ENCODE peak calls at places on chromosomes 11 and 22, in six cellular contexts. B is tibial nerve; U is CD4-positive, CD25-positive, alpha-beta regulatory T cell; K is psoas muscle; Y is sigmoid colon; W is transverse colon. A is an unnamed sample.

GRCh38 chr11:452203-452744 is 2.2 kb downstream of the PTDSS2 start:
- DNase-seq in B (no peak), U (no peak), K (no peak), Y (no peak), W (no peak), A (no peak)

GRCh38 chr11:6926208-6927029 is at the start of gene ZNF215:
- DNase-seq in B (peak; percentile 19), U (peak; percentile 5), K (peak; percentile 82), Y (peak; percentile 85), W (peak; percentile 89), A (no peak)

GRCh38 chr11:64028398-64029115 is 7.2 kb upstream of the FLRT1 start:
- DNase-seq in B (no peak), U (no peak), K (no peak), Y (no peak), W (no peak), A (no peak)

GRCh38 chr11:1460994-1461805 is 25.4 kb downstream of the MOB2 start:
- DNase-seq in B (no peak), U (no peak), K (no peak), Y (peak; percentile 92), W (peak; percentile 28), A (no peak)

GRCh38 chr11:27438595-27438981 is 34.0 kb downstream of the LGR4 start:
- DNase-seq in B (no peak), U (no peak), K (no peak), Y (no peak), W (no peak), A (no peak)

GRCh38 chr22:45263790-45264269 is 20.9 kb upstream of the UPK3A start:
- DNase-seq in B (peak; percentile 71), U (no peak), K (peak; percentile 88), Y (peak; percentile 93), W (peak; percentile 72), A (no peak)

GRCh38 chr11:72584293-72584921 is 89.8 kb downstream of the PDE2A start:
- DNase-seq in B (peak; percentile 49), U (peak; percentile 37), K (peak; percentile 78), Y (peak; percentile 83), W (peak; percentile 60), A (peak; percentile 43)

GRCh38 chr11:64314146-64314804 is 3.1 kb downstream of the TRMT112 start:
- DNase-seq in B (no peak), U (no peak), K (no peak), Y (no peak), W (no peak), A (no peak)

GRCh38 chr11:38788591-38788990 is 2190.6 kb upstream of the RAG2 start:
- DNase-seq in B (no peak), U (no peak), K (no peak), Y (no peak), W (no peak), A (no peak)

GRCh38 chr11:1830500-1831223 is 4.1 kb upstream of the SYT8 start:
- DNase-seq in B (no peak), U (no peak), K (no peak), Y (no peak), W (peak; percentile 88), A (no peak)

DNA sequence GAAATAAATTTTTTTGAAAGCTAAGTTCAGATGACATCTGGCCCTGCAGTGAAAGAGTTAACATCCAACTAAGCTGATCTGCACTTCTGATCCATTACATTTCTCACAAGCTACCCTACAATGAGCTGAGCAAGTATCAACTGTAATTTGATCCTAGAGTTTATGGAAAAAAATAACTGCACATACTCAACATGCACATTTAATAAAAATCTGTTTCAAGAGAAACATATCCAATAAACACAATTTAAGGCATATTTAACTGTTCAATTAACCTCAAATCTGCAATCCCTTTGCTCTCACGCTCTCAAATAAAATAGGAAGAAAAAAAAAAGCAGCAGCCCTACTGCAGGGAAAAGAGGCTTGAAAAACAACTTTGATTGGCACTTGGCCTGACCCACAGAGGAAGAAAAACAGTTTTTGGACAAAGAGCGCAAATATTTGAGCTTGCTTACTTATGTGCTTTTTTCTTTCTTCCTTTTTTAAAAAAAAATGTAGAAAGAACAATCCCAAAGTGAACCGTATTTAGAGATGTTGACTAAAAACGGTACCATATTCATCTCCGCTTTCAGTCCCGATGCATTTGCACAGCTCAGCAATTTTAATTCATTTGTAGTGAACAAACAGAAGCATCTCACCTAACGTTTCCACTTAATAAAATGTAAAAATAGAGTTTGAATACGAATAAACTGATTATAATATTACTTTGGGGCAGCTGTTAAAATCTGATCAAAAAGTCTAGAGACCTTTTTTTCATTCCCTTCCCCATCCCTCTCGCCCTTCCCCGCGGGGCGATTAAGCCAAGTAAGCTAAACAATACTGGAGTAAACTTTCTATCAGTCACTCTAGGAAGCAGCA is 1.6 kb downstream of the SESN3 start:
- DNase-seq in B (no peak), U (no peak), K (peak; percentile 43), Y (peak; percentile 57), W (no peak), A (no peak)
- H3K4me3 ChIP-seq in B (peak overlapping the region; percentile 67), U (peak overlapping the region; percentile 97), K (peak overlapping the region; percentile 83), Y (peak overlapping the region; percentile 65), W (peak overlapping the region; percentile 72), A (peak overlapping the region; percentile 68)

GRCh38 chr22:48138855-48139254 is 1376.4 kb downstream of the TBC1D22A start:
- DNase-seq in B (no peak), U (no peak), K (no peak), Y (no peak), W (no peak), A (no peak)

GRCh38 chr22:48139776-48140175 is 1377.3 kb downstream of the TBC1D22A start:
- DNase-seq in B (no peak), U (no peak), K (no peak), Y (no peak), W (no peak), A (no peak)

GRCh38 chr22:48140261-48140660 is 1377.8 kb downstream of the TBC1D22A start:
- DNase-seq in B (no peak), U (no peak), K (no peak), Y (no peak), W (no peak), A (no peak)

GRCh38 chr22:48142388-48142787 is 1379.9 kb downstream of the TBC1D22A start:
- DNase-seq in B (no peak), U (no peak), K (no peak), Y (no peak), W (no peak), A (no peak)

DNA sequence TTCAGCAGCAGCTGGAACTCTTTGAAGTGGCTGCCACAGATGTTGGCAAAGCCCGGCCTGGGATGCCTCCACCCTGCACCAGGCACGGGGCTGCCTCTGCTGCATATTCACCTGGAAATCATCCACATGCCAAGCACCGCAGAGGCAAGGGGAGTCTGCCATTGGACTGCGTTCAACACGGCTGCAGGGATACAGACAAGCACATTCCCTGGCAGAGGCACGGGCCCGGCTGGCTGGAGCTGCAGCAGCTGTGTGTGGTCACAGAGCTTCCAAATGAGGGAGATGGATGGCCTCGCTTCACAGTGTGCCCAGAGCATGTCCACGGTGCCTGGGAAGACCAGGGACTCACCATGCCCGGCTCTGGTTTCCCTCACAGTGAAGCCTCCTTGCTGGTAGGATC is 1378.9 kb downstream of the TBC1D22A start:
- DNase-seq in B (no peak), U (no peak), K (no peak), Y (no peak), W (no peak), A (no peak)
- H3K9me3 ChIP-seq in B (no peaks in the 10 kb centered on the region), U (no peaks in the 10 kb centered on the region), K (no peaks in the 10 kb centered on the region), Y (no peaks in the 10 kb centered on the region), W (no peaks in the 10 kb centered on the region), A (no peaks in the 10 kb centered on the region)

DNA sequence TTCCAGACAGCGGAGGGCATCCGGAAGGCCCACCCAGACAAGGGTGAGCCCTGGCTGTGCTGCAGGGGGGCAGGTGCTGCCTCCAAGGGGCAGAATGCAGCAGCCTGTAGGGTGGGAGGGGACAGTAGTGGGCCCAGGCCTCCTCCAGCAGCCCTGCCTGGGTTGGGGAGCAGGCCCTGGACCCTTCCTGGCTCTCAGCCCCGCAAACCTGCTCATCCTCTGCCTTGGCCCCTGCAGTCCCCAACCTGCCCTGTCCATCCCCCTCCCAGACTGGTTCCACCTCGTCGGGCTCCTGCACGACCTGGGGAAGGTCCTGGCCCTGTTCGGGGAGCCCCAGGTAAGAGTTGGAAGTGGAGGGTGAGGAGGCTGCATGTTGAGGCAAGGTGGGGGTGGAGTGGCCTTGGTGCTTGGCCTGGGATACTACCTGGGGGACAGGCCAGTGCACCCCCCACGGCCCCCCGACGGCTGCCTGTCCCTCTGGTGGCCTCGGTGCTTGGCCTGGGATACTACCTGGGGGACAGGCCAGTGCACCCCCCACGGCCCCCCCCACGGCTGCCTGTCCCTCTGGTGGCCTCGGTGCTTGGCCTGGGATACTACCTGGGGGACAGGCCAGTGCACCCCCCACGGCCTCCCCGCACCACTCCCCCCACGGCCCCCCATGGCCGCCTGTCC is 1.5 kb downstream of the MIOX start:
- DNase-seq in B (no peak), U (no peak), K (no peak), Y (no peak), W (no peak), A (no peak)
- H3K4me3 ChIP-seq in B (no peak overlapping the region), U (no peak overlapping the region), K (no peak overlapping the region), Y (no peak overlapping the region), W (no peak overlapping the region), A (no peak overlapping the region)

GRCh38 chr11:50077526-50077925 is 44.9 kb downstream of the OR4C45 start:
- DNase-seq in B (no peak), U (no peak), K (no peak), Y (no peak), W (no peak), A (no peak)
- H3K9me3 ChIP-seq in B (no peaks in the 10 kb centered on the region), U (no peaks in the 10 kb centered on the region), K (no peaks in the 10 kb centered on the region), Y (peaks cover 2% of the 10 kb centered on the region), W (peaks cover 13% of the 10 kb centered on the region), A (no peaks in the 10 kb centered on the region)

DNA sequence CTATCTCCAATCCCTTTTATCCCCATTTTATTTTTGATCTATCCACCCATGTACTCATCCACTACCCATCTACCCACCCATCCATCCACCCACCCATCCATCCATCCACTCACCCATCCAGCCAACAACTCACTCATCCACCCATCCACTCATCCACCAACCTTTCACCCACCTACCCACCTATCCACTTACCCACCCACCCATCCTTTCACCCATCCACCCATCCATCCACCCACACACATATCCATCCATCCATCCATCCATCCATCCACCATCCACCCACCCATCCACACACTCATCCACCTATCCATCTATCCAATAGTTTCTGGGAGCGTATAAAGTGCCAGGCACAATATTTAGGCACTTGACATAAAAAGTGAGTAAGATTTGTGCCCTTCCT is 39.2 kb upstream of the NFAM1 start:
- DNase-seq in B (no peak), U (no peak), K (no peak), Y (no peak), W (no peak), A (no peak)
- H3K4me3 ChIP-seq in B (no peak overlapping the region), U (no peak overlapping the region), K (no peak overlapping the region), Y (no peak overlapping the region), W (no peak overlapping the region), A (no peak overlapping the region)

GRCh38 chr22:47207846-47208554 is 445.6 kb downstream of the TBC1D22A start:
- DNase-seq in B (no peak), U (no peak), K (no peak), Y (peak; percentile 17), W (no peak), A (no peak)
- H3K9me3 ChIP-seq in B (no peaks in the 10 kb centered on the region), U (no peaks in the 10 kb centered on the region), K (no peaks in the 10 kb centered on the region), Y (no peaks in the 10 kb centered on the region), W (no peaks in the 10 kb centered on the region), A (no peaks in the 10 kb centered on the region)

A was measured in CD8-positive, alpha-beta memory T cell.